ENCODE peak calls at places on chromosomes 1 and 21, in five cellular contexts. R is H1, C is GM12878, X is K562, S is HepG2. Z is an unnamed sample. For H3K4me1, the result is how much of the 10 kb centered on the place peaks cover.

GRCh38 chr1:172909606-172910326 is 141.0 kb downstream of the TNFSF18 start:
- DNase-seq in R (no peak), C (no peak), X (no peak), S (no peak), Z (no peak)

GRCh38 chr1:45954401-45954847 is 151.0 kb downstream of the MAST2 start:
- DNase-seq in R (no peak), C (no peak), X (peak), S (peak), Z (peak)

GRCh38 chr1:115179397-115179835 is 90.1 kb upstream of the TSPAN2 start:
- DNase-seq in R (no peak), C (no peak), X (peak), S (peak), Z (peak)

GRCh38 chr1:174877208-174877673 is 122.5 kb upstream of the CACYBP start:
- DNase-seq in R (no peak), C (no peak), X (peak), S (no peak), Z (no peak)

GRCh38 chr21:23507501-23507900 is 2099.8 kb downstream of the MRPL39 start:
- DNase-seq in R (no peak), C (no peak), X (no peak), S (no peak), Z (no peak)

GRCh38 chr1:8590696-8591351 is 226.6 kb downstream of the RERE start:
- DNase-seq in R (no peak), C (no peak), X (peak), S (no peak), Z (no peak)

GRCh38 chr1:234980224-234980656 is 148.4 kb downstream of the TOMM20 start:
- DNase-seq in R (no peak), C (no peak), X (no peak), S (no peak), Z (no peak)

GRCh38 chr1:66478116-66478515 is 55.8 kb upstream of the SGIP1 start:
- DNase-seq in R (no peak), C (no peak), X (no peak), S (no peak), Z (no peak)

GRCh38 chr1:209198926-209199325 is 384.6 kb upstream of the CAMK1G start:
- DNase-seq in R (no peak), C (no peak), X (no peak), S (no peak), Z (no peak)

DNA sequence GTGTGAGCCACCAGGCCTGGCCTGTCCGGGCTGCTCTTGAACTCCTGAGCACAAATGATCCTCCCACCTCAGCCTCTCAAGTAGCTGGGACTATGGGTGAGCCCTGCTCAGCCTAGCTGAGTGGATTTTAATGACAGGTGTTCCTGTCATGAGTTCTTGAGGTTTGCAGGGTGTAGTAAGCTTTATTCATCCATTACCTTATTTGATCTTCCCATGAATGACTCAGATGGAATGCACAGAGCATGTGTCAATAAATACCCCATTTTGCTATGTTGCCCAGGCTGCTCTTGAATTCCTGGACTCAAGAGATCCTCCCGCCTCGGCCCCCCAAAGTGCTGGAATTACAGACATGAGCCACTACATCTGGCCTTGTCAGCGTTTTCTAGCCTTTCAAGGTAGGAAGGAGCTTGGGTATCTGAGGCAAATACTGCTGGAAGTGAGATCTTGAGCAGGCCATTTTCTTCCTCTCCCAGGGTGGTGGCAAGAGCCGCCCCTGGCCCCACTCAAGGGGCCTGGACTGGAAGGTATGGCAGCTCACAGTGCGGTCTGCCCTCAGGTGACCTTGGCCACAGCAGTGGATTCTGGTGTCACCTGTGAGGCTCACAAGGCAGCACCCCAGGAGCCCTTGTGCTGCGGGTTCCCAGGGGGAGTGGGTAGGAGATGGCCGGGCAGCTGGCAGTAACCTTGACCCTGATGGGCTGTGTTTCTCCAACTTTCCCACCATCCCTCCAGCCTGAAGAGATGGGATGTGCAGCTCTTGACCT is 20.0 kb downstream of the PIK3CD start:
- DNase-seq in R (no peak), C (no peak), X (no peak), S (peak), Z (peak)
- TF ChIP-seq SRF in R (no peak), C (no peak), X (no peak), S (no peak), Z (peak)

DNA sequence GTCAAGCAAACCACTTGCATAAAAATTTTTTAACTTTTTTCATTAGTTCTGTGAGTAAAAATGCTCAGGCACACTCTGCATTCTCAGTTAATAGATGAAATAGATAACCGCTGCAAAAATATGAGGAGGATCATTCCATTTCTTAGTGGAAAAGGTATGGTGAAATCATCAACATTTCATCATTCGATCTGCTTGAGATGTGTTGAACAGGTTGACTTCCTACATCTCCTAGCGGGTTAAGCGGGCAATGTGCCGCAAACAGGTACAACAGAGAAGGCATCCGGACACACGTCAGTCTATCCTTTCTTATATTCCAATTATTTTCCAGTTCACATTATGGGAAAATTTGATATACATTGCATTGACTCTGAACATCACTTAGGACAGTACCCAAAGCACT is 33.6 kb downstream of the NIBAN1 start:
- DNase-seq in R (no peak), C (no peak), X (no peak), S (no peak), Z (no peak)
- H3K4me1 ChIP-seq in R (under half), C (under half), X (under half), S (under half), Z (under half)

DNA sequence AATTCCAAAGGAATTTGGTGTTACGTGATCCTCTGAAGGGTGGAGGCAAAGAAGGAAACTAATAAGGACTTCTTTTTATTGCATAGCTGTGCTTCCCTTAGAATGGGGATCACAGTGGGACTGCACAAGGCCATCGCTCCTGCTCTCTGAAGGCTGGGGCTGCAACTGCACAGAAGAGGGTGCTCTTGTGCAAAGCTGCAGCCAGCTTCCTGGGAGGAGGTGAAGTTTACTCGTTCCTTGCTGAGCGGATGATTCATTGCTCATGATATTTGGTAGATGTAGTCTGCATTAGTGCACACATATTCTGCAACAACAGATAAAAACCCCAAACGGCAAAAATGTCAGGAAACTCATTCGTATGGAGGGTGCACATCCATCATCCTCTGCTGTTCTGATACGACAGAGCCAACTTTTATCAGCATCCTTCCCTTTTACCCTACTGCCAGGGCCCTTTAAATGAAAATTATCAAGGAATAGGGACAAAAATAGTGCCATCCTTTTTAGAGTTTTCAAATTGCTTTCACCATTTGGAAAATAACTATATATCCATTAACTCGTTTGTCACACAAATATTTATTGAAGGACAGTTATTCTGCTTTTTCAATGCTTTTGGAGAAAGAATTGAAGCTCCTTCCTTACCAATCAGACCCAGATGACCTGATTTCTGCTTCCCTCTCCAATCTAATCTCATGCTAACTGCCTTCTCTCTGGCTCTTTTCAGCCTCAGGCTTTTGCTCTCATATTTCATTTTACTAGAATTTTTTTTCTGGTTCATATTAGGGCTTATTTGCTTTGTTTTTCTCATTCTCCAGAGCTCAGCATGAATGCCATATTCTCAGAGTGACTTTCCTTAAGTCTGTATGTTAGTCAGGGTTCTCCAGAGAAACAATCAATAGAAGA is 263.6 kb downstream of the DUSP10 start:
- DNase-seq in R (peak), C (peak), X (peak), S (peak), Z (peak)
- TF ChIP-seq SRF in R (no peak), C (no peak), X (no peak), S (no peak), Z (no peak)

GRCh38 chr21:45324430-45325205 is 36.9 kb upstream of the POFUT2 start:
- DNase-seq in R (no peak), C (no peak), X (no peak), S (no peak), Z (no peak)

GRCh38 chr21:45322231-45322959 is 34.7 kb upstream of the POFUT2 start:
- DNase-seq in R (no peak), C (no peak), X (no peak), S (no peak), Z (no peak)

GRCh38 chr21:45323487-45324380 is 36.0 kb upstream of the POFUT2 start:
- DNase-seq in R (peak), C (no peak), X (no peak), S (no peak), Z (no peak)

GRCh38 chr21:45320991-45321656 is 33.4 kb upstream of the POFUT2 start:
- DNase-seq in R (no peak), C (no peak), X (no peak), S (no peak), Z (no peak)

GRCh38 chr21:45322960-45323461 is 35.3 kb upstream of the POFUT2 start:
- DNase-seq in R (no peak), C (no peak), X (no peak), S (no peak), Z (no peak)
- H3K4me1 ChIP-seq in R (under half), C (under half), X (half or more), S (half or more), Z (half or more)

DNA sequence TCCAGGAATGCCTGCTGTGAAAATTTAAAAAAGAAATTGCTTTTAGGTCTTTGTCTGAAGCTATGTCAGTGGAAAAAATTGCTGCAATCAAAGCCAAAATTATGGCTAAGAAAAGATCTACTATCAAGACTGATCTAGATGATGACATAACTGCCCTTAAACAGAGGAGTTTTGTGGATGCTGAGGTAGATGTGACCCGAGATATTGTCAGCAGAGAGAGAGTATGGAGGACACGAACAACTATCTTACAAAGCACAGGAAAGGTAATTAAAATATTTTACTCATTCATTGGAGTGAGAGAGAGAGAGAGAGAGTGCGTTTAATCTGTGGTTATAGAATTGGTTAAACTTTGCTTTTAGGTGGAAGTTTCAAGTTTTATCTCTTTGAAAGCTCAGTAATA is 20.0 kb downstream of the CDC73 start:
- DNase-seq in R (no peak), C (no peak), X (no peak), S (no peak), Z (no peak)
- TF ChIP-seq SRF in R (no peak), C (no peak), X (no peak), S (no peak), Z (no peak)

GRCh38 chr1:21342961-21343838 is 52.9 kb upstream of the ECE1 start:
- DNase-seq in R (no peak), C (no peak), X (no peak), S (no peak), Z (no peak)

GRCh38 chr1:21346304-21347071 is 56.2 kb upstream of the ECE1 start:
- DNase-seq in R (no peak), C (no peak), X (no peak), S (no peak), Z (no peak)

GRCh38 chr1:21341517-21342078 is 51.3 kb upstream of the ECE1 start:
- DNase-seq in R (no peak), C (no peak), X (no peak), S (no peak), Z (no peak)

GRCh38 chr1:21344750-21345443 is 54.6 kb upstream of the ECE1 start:
- DNase-seq in R (peak), C (no peak), X (no peak), S (no peak), Z (no peak)

DNA sequence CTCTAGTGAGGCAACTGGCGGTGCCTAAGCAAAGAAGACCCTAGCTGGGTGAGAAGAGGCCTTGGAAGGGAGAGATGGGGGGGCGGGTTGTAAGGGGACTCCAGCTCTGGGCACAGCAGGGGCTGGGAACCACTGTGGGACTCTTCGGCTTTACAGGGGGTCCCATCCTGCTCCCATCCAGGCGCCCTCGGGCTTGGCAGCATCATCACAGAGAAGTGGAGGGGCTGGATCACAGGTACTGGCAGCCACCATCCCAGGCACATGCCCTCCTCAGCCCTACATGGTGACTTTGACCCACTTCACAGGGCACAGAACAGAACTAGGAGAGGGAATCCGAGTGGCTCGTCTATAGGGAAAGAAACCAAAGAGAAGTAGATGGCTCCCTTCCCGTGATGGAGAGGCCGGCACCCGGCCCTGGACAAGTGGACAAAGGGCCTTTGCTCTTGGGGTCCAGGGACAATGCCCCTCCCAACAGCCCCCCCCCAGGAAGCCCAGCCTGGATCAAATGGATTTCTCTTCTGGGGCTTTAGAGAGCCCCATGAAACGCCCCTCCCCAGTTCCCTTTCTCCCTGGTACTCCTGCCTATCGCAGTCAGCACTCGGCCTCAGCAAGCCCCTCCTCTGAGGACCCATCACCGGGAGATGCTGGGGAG is 54.0 kb upstream of the ECE1 start:
- DNase-seq in R (no peak), C (no peak), X (no peak), S (no peak), Z (no peak)
- H3K4me1 ChIP-seq in R (under half), C (under half), X (under half), S (half or more), Z (under half)

DNA sequence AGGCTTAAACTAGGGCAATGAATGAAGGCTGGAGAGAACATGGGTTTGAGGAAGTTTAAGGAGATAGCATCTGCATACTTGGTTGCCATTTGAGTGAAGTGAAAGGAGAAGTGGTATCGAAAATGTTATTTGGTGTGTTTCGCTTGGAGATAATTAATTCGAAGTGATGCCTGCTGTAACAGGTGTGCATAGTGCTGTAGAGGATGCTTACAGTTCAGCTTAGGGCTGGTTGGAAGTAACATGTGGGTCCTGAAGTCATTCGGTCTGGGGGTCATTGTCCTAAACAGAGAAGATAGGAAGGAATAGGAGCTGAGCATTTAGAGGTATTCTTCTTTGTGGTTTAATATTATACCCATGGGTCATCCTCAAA is 301 bp upstream of the NUDT17 start:
- DNase-seq in R (no peak), C (peak), X (peak), S (no peak), Z (no peak)
- TF ChIP-seq SRF in R (no peak), C (no peak), X (no peak), S (no peak), Z (no peak)

Z was measured in HCT116.